ENCODE peak calls at places on chromosomes 7 and 10, in seven cellular contexts. U is stomach, D is IMR-90, O is uterus, F is heart left ventricle, E is tibial nerve, H is upper lobe of left lung. V is an unnamed sample. For H3K4me1, the result is how much of the 10 kb centered on the place peaks cover.

GRCh38 chr10:8095962-8096361 is 41.5 kb downstream of the GATA3 start:
- DNase-seq in U (no peak), D (no peak), O (no peak), F (no peak), E (no peak), H (no peak), V (no peak)

GRCh38 chr10:100775866-100776265 is 30.5 kb downstream of the PAX2 start:
- DNase-seq in U (no peak), D (no peak), O (no peak), F (no peak), E (no peak), H (no peak), V (no peak)

GRCh38 chr10:108616559-108617285 is 1306.6 kb downstream of the XPNPEP1 start:
- DNase-seq in U (no peak), D (no peak), O (no peak), F (no peak), E (no peak), H (no peak), V (no peak)

GRCh38 chr7:34837826-34838225 is 179.8 kb downstream of the NPSR1 start:
- DNase-seq in U (no peak), D (no peak), O (no peak), F (no peak), E (no peak), H (no peak), V (no peak)

GRCh38 chr7:12244694-12245093 is 33.6 kb downstream of the TMEM106B start:
- DNase-seq in U (no peak), D (no peak), O (no peak), F (no peak), E (no peak), H (no peak), V (no peak)

GRCh38 chr10:18455086-18455884 is 196.1 kb downstream of the NSUN6 start:
- DNase-seq in U (no peak), D (peak), O (no peak), F (no peak), E (no peak), H (no peak), V (peak)

GRCh38 chr7:25985196-25985595 is 166.8 kb upstream of the NFE2L3 start:
- DNase-seq in U (no peak), D (no peak), O (no peak), F (no peak), E (no peak), H (no peak), V (no peak)

GRCh38 chr10:122342293-122343134 is 32.0 kb upstream of the PLEKHA1 start:
- DNase-seq in U (no peak), D (peak), O (peak), F (no peak), E (no peak), H (no peak), V (no peak)

GRCh38 chr7:70579397-70580097 is 552.4 kb upstream of the GALNT17 start:
- DNase-seq in U (no peak), D (no peak), O (no peak), F (no peak), E (no peak), H (no peak), V (no peak)

GRCh38 chr10:64060389-64060788 is 539.2 kb downstream of the REEP3 start:
- DNase-seq in U (no peak), D (no peak), O (no peak), F (no peak), E (no peak), H (no peak), V (no peak)

GRCh38 chr7:20220824-20221547 is 3.8 kb upstream of the MACC1 start:
- DNase-seq in U (no peak), D (peak), O (no peak), F (no peak), E (no peak), H (no peak), V (no peak)

GRCh38 chr7:155009570-155010157 is 6.7 kb upstream of the PAXIP1 start:
- DNase-seq in U (no peak), D (no peak), O (no peak), F (no peak), E (no peak), H (no peak), V (no peak)

GRCh38 chr10:101566333-101567164 is 21.5 kb downstream of the POLL start:
- DNase-seq in U (no peak), D (peak), O (no peak), F (no peak), E (no peak), H (no peak), V (no peak)

GRCh38 chr7:104772405-104772821 is 241.6 kb upstream of the KMT2E start:
- DNase-seq in U (no peak), D (no peak), O (no peak), F (no peak), E (no peak), H (no peak), V (no peak)

GRCh38 chr10:110138197-110138812 is 69.1 kb upstream of the MXI1 start:
- DNase-seq in U (no peak), D (peak), O (no peak), F (no peak), E (no peak), H (no peak), V (no peak)

GRCh38 chr7:107622937-107623336 is 37.7 kb upstream of the SLC26A4 start:
- DNase-seq in U (no peak), D (no peak), O (no peak), F (no peak), E (no peak), H (no peak), V (no peak)

GRCh38 chr7:36894190-36894589 is 169.9 kb upstream of the AOAH start:
- DNase-seq in U (no peak), D (no peak), O (no peak), F (no peak), E (no peak), H (peak), V (no peak)

GRCh38 chr10:92567952-92568600 is 5.8 kb downstream of the IDE start:
- DNase-seq in U (no peak), D (peak), O (no peak), F (no peak), E (no peak), H (no peak), V (no peak)

GRCh38 chr10:86311176-86311575 is 55.4 kb downstream of the GRID1 start:
- DNase-seq in U (no peak), D (no peak), O (no peak), F (no peak), E (no peak), H (peak), V (no peak)

GRCh38 chr10:61900829-61901783 is at the start of gene ARID5B:
- DNase-seq in U (peak), D (peak), O (peak), F (no peak), E (peak), H (peak), V (no peak)

GRCh38 chr7:158267737-158268435 is 319.7 kb downstream of the PTPRN2 start:
- DNase-seq in U (no peak), D (no peak), O (no peak), F (no peak), E (no peak), H (peak), V (no peak)

GRCh38 chr7:72818663-72819366 is 9.2 kb downstream of the TYW1B start:
- DNase-seq in U (no peak), D (no peak), O (no peak), F (no peak), E (no peak), H (no peak), V (no peak)

GRCh38 chr7:65988084-65988483 is 6.1 kb upstream of the GUSB start:
- DNase-seq in U (no peak), D (no peak), O (no peak), F (no peak), E (no peak), H (no peak), V (no peak)

GRCh38 chr7:32070406-32071360 is at the start of gene PDE1C:
- DNase-seq in U (no peak), D (peak), O (no peak), F (peak), E (no peak), H (no peak), V (no peak)

GRCh38 chr10:17457083-17457482 is 2.7 kb upstream of the ST8SIA6 start:
- DNase-seq in U (no peak), D (no peak), O (no peak), F (no peak), E (no peak), H (no peak), V (no peak)

GRCh38 chr10:78028438-78029293 is 649 bp downstream of the POLR3A start:
- DNase-seq in U (no peak), D (peak), O (no peak), F (no peak), E (no peak), H (peak), V (no peak)

GRCh38 chr10:84205049-84205852 is 10.9 kb downstream of the CDHR1 start:
- DNase-seq in U (peak), D (peak), O (no peak), F (peak), E (no peak), H (peak), V (no peak)

GRCh38 chr7:100515072-100515532 is 23.9 kb upstream of the AGFG2 start:
- DNase-seq in U (no peak), D (peak), O (no peak), F (no peak), E (no peak), H (no peak), V (no peak)

GRCh38 chr7:135160858-135161653 is 9.5 kb downstream of the CYREN start:
- DNase-seq in U (no peak), D (peak), O (no peak), F (peak), E (no peak), H (no peak), V (no peak)

GRCh38 chr7:135161669-135162068 is 8.8 kb downstream of the CYREN start:
- DNase-seq in U (no peak), D (no peak), O (no peak), F (no peak), E (no peak), H (no peak), V (no peak)

GRCh38 chr7:135158874-135159273 is 11.0 kb downstream of the TMEM140 start:
- DNase-seq in U (no peak), D (no peak), O (no peak), F (no peak), E (no peak), H (no peak), V (no peak)

GRCh38 chr7:135159359-135160087 is 11.0 kb downstream of the CYREN start:
- DNase-seq in U (no peak), D (no peak), O (no peak), F (no peak), E (no peak), H (no peak), V (no peak)

GRCh38 chr7:135160098-135160857 is 10.2 kb downstream of the CYREN start:
- DNase-seq in U (no peak), D (peak), O (no peak), F (no peak), E (no peak), H (no peak), V (no peak)
- TF ChIP-seq POLR2A in U (no peak), D (no peak), O (no peak), F (no peak), E (no peak), H (no peak), V (no peak)

DNA sequence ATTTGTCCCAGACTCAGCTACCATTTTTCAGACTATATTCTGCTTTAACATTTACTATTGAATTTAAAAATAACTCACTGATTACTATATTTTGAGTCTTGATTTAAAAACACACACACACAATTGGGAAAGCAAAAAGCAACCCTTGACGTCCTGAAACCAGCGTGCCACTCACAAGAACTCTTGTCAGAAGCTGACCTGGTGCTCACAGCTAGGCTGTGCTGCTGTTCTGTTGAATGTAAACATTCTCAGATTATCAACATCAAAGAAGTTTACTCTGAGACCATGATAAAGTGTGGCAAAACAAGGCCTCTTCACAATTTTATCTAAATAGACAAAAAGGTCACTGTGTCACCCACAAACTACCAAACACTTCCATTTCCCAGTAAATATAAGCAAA is 62.6 kb upstream of the CACNA2D1 start:
- DNase-seq in U (no peak), D (peak), O (no peak), F (no peak), E (no peak), H (no peak), V (no peak)
- TF ChIP-seq CTCF in U (no peak), D (no peak), O (no peak), F (no peak), E (no peak), H (no peak), V (no peak)

GRCh38 chr10:96579133-96579532 is 7.7 kb downstream of the TM9SF3 start:
- DNase-seq in U (no peak), D (no peak), O (no peak), F (no peak), E (no peak), H (no peak), V (no peak)

GRCh38 chr10:96578633-96579032 is 8.2 kb downstream of the TM9SF3 start:
- DNase-seq in U (peak), D (no peak), O (no peak), F (no peak), E (no peak), H (no peak), V (no peak)

GRCh38 chr10:96577037-96577436 is 9.8 kb downstream of the TM9SF3 start:
- DNase-seq in U (no peak), D (no peak), O (no peak), F (no peak), E (no peak), H (no peak), V (no peak)

GRCh38 chr10:96576277-96576980 is 10.4 kb downstream of the TM9SF3 start:
- DNase-seq in U (no peak), D (no peak), O (no peak), F (no peak), E (no peak), H (no peak), V (no peak)

GRCh38 chr10:96578022-96578421 is 8.8 kb downstream of the TM9SF3 start:
- DNase-seq in U (no peak), D (no peak), O (no peak), F (no peak), E (no peak), H (no peak), V (no peak)
- H3K4me1 ChIP-seq in U (half or more), D (under half), O (under half), F (half or more), E (half or more), H (under half), V (half or more)

DNA sequence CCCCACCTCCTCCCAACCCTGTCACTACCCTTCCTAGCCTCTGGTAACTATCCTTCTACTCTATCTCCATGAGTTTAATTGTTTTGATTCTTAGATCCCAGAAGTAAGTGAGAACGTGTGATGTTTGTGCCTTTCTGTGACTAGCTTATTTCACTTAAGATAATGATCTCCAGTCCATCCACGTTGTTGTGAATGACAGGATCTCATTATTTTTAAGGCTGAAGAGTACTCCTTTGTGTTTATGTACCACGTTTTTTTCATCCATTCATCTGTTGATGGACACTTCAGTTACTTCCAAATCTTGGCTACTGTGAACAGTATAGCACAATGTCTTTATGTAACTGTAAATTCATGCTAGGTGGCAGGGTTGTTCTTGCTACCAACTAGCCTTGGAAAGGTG is 461.6 kb downstream of the PLXDC2 start:
- DNase-seq in U (no peak), D (no peak), O (no peak), F (no peak), E (no peak), H (no peak), V (no peak)
- TF ChIP-seq POLR2A in U (no peak), D (no peak), O (no peak), F (no peak), E (no peak), H (no peak), V (no peak)

DNA sequence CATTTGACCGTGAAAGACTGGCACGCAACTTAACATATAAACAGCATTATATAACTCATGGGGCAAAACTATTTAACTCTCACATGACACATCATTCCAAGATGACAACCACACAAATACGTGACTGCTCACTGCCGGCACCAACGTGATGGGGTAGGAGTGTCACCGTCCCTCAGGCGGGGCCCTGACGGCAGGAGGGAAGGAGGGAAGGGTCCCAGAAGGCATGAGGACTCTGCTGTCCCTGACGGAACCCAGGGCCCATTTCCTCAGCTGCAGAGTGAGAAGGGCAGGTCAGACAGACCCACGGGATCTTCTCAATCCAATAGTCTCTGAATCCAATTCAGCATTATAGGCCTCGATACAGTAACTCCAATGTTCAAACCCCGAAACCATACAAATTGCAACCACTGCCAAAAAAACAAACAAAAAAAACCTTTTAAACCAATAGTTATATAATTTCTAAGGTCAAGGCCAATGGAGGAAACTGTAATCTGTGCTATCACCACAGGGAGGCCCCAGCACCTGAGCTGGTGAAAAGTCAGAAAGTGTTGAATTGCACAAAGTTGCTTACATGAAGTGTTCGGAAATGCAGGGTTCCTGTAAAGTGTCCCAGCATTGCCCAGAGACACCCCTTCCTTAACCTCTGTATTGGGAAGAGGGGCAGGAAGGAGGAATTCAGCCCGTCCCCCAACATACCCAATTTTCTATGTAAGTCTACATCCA is 137.4 kb downstream of the TNS3 start:
- DNase-seq in U (no peak), D (no peak), O (no peak), F (no peak), E (no peak), H (no peak), V (no peak)
- TF ChIP-seq CTCF in U (peak), D (peak), O (no peak), F (peak), E (peak), H (peak), V (no peak)

DNA sequence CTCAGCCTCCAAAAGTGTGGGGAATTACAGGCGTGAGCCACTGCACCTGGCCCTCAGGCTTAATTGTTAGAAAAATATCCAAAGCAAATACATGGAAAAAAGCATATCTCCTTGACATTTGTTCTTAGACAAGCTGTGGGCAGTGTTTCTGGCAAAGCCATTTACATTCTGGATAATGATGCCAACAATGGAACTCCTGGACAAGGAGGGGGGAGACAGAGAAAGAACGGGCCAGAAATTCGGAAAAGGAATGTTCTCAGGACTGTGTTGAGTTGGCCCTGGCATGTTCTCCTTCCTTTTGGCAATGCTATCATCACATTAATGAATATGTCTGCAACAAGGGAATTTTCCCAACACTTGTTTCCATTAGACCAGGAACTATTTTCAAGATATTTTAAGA is 88.7 kb downstream of the UBE2H start:
- DNase-seq in U (peak), D (no peak), O (peak), F (peak), E (no peak), H (no peak), V (no peak)
- H3K4me1 ChIP-seq in U (half or more), D (under half), O (under half), F (half or more), E (half or more), H (half or more), V (half or more)

GRCh38 chr7:148940702-148941597 is 56.9 kb upstream of the EZH2 start:
- DNase-seq in U (peak), D (peak), O (peak), F (peak), E (peak), H (peak), V (no peak)
- TF ChIP-seq POLR2A in U (no peak), D (no peak), O (peak), F (peak), E (peak), H (no peak), V (no peak)